ENCODE peak calls at places on chromosomes 3 and 15, in seven cellular contexts. J is cardiac muscle cell; C is ovary; S is left cardiac atrium; Q is MG63; E is activated gamma-delta T cell treated with Interleukin-2 at 50 U/mL for 16 hours; P is CD8-positive, alpha-beta memory T cell. L is an unnamed sample.

GRCh38 chr15:79185199-79185598 is 94.6 kb upstream of the RASGRF1 start:
- DNase-seq in E (no peak), P (no peak), S (no peak), Q (no peak), J (no peak), C (no peak), L (no peak)

GRCh38 chr3:174776636-174777035 is 82.5 kb upstream of the NAALADL2 start:
- DNase-seq in E (no peak), P (no peak), C (no peak), Q (no peak), S (no peak), J (no peak), L (no peak)

GRCh38 chr3:182989566-182989965 is 9.2 kb upstream of the DCUN1D1 start:
- DNase-seq in E (no peak), C (no peak), P (no peak), Q (no peak), J (no peak), S (no peak), L (no peak)

GRCh38 chr15:29917600-29918597 is 95.6 kb upstream of the TJP1 start:
- DNase-seq in S (no peak), C (no peak), Q (no peak), P (no peak), E (no peak), J (no peak), L (no peak)

GRCh38 chr3:189803254-189803653 is 172.1 kb downstream of the TP63 start:
- DNase-seq in S (no peak), Q (no peak), P (no peak), E (no peak), J (no peak), C (no peak), L (no peak)

GRCh38 chr3:54188176-54188791 is 65.9 kb downstream of the CACNA2D3 start:
- DNase-seq in Q (peak), E (peak), C (peak), J (peak), P (no peak), S (peak), L (peak)

GRCh38 chr3:184334470-184335158 is 2.8 kb upstream of the FAM131A start:
- DNase-seq in P (peak), C (no peak), Q (peak), E (peak), J (no peak), S (no peak), L (peak)

GRCh38 chr15:64150236-64150578 is 1.3 kb upstream of the SNX22 start:
- DNase-seq in J (peak), Q (no peak), P (no peak), C (no peak), S (no peak), E (no peak), L (no peak)

GRCh38 chr3:196341142-196341541 is 3.0 kb upstream of the TM4SF19 start:
- DNase-seq in Q (peak), P (no peak), S (no peak), C (no peak), E (no peak), J (no peak), L (no peak)

L was measured in left ventricle myocardium superior.